ENCODE peak calls at places on chromosomes 13 and 19, in five cellular contexts. One of them, this sample, is unnamed.

GRCh38 chr19:1045247-1045603 is 5.3 kb downstream of the ABCA7 start:
- DNase-seq in NCI-H345: no peak
- DNase-seq in HT1080: no peak
- DNase-seq in HTR-8/SVneo: no peak
- DNase-seq in endothelial cell: no peak
- DNase-seq in this sample: no peak

GRCh38 chr19:39246951-39247669 is 1.5 kb downstream of the IFNL4 start:
- DNase-seq in endothelial cell: peak; percentile 30
- DNase-seq in NCI-H345: peak; percentile 69
- DNase-seq in HTR-8/SVneo: no peak
- DNase-seq in HT1080: no peak
- DNase-seq in this sample: no peak

GRCh38 chr13:37194428-37194861 is 89.0 kb upstream of the CSNK1A1L start:
- DNase-seq in HTR-8/SVneo: no peak
- DNase-seq in HT1080: peak; percentile 30
- DNase-seq in NCI-H345: peak; percentile 72
- DNase-seq in endothelial cell: no peak
- DNase-seq in this sample: no peak

GRCh38 chr19:11745871-11746270 is 7.1 kb upstream of the ZNF823 start:
- DNase-seq in NCI-H345: no peak
- DNase-seq in endothelial cell: no peak
- DNase-seq in HT1080: no peak
- DNase-seq in HTR-8/SVneo: no peak
- DNase-seq in this sample: no peak

GRCh38 chr19:35288843-35289355 is 3.1 kb upstream of the MAG start:
- DNase-seq in endothelial cell: no peak
- DNase-seq in NCI-H345: no peak
- DNase-seq in HTR-8/SVneo: no peak
- DNase-seq in HT1080: no peak
- DNase-seq in this sample: no peak

GRCh38 chr19:4744451-4745170 is 21.0 kb upstream of the DPP9 start:
- DNase-seq in HTR-8/SVneo: peak; percentile 84
- DNase-seq in HT1080: peak; percentile 59
- DNase-seq in endothelial cell: no peak
- DNase-seq in NCI-H345: no peak
- DNase-seq in this sample: no peak

GRCh38 chr19:4326837-4327251 is 11.8 kb downstream of the STAP2 start:
- DNase-seq in endothelial cell: no peak
- DNase-seq in HT1080: no peak
- DNase-seq in NCI-H345: no peak
- DNase-seq in HTR-8/SVneo: no peak
- DNase-seq in this sample: no peak

GRCh38 chr19:19420570-19421301 is 15.3 kb downstream of the GATAD2A start:
- DNase-seq in HTR-8/SVneo: no peak
- DNase-seq in NCI-H345: no peak
- DNase-seq in HT1080: no peak
- DNase-seq in endothelial cell: no peak
- DNase-seq in this sample: peak; percentile 40

GRCh38 chr19:38210458-38210987 is 13.5 kb downstream of the DPF1 start:
- DNase-seq in HT1080: no peak
- DNase-seq in NCI-H345: peak; percentile 83
- DNase-seq in endothelial cell: peak; percentile 61
- DNase-seq in HTR-8/SVneo: no peak
- DNase-seq in this sample: no peak

GRCh38 chr19:38875656-38876345 is 2.3 kb downstream of the RINL start:
- DNase-seq in HT1080: no peak
- DNase-seq in NCI-H345: no peak
- DNase-seq in HTR-8/SVneo: no peak
- DNase-seq in endothelial cell: no peak
- DNase-seq in this sample: no peak

GRCh38 chr19:10086032-10086903 is at the start of gene SHFL:
- DNase-seq in HT1080: peak; percentile 56
- DNase-seq in NCI-H345: peak; percentile 38
- DNase-seq in endothelial cell: peak; percentile 44
- DNase-seq in HTR-8/SVneo: peak; percentile 94
- DNase-seq in this sample: peak; percentile 64

GRCh38 chr13:99207511-99207910 is 6.9 kb downstream of the UBAC2 start:
- DNase-seq in endothelial cell: no peak
- DNase-seq in HTR-8/SVneo: no peak
- DNase-seq in NCI-H345: no peak
- DNase-seq in HT1080: no peak
- DNase-seq in this sample: no peak

GRCh38 chr19:49767380-49767779 is 579 bp downstream of the AP2A1 start:
- DNase-seq in HT1080: no peak
- DNase-seq in HTR-8/SVneo: no peak
- DNase-seq in NCI-H345: no peak
- DNase-seq in endothelial cell: no peak
- DNase-seq in this sample: no peak

GRCh38 chr13:42477588-42478190 is 96.3 kb upstream of the TNFSF11 start:
- DNase-seq in HT1080: no peak
- DNase-seq in NCI-H345: no peak
- DNase-seq in HTR-8/SVneo: no peak
- DNase-seq in endothelial cell: no peak
- DNase-seq in this sample: no peak

GRCh38 chr13:113862766-113863510 is 938 bp downstream of the GAS6 start:
- DNase-seq in endothelial cell: peak; percentile 40
- DNase-seq in HT1080: no peak
- DNase-seq in HTR-8/SVneo: peak; percentile 30
- DNase-seq in NCI-H345: peak; percentile 50
- DNase-seq in this sample: no peak

GRCh38 chr13:95677564-95678386 is 836 bp downstream of the DNAJC3 start:
- DNase-seq in HT1080: peak; percentile 31
- DNase-seq in NCI-H345: no peak
- DNase-seq in HTR-8/SVneo: no peak
- DNase-seq in endothelial cell: no peak
- DNase-seq in this sample: peak; percentile 8

GRCh38 chr19:46725036-46725820 is 8.3 kb upstream of the PRKD2 start:
- DNase-seq in endothelial cell: no peak
- DNase-seq in HT1080: no peak
- DNase-seq in NCI-H345: no peak
- DNase-seq in HTR-8/SVneo: no peak
- DNase-seq in this sample: no peak

GRCh38 chr13:75838366-75839017 is 202.4 kb downstream of the LMO7 start:
- DNase-seq in NCI-H345: peak; percentile 67
- DNase-seq in endothelial cell: no peak
- DNase-seq in HTR-8/SVneo: no peak
- DNase-seq in HT1080: no peak
- DNase-seq in this sample: peak; percentile 19

GRCh38 chr13:59409211-59409610 is 754.5 kb downstream of the DIAPH3 start:
- DNase-seq in HTR-8/SVneo: no peak
- DNase-seq in endothelial cell: no peak
- DNase-seq in HT1080: no peak
- DNase-seq in NCI-H345: peak; percentile 27
- DNase-seq in this sample: no peak

GRCh38 chr13:80040219-80040976 is 300.5 kb downstream of the SPRY2 start:
- DNase-seq in HTR-8/SVneo: peak; percentile 28
- DNase-seq in endothelial cell: no peak
- DNase-seq in HT1080: peak; percentile 99
- DNase-seq in NCI-H345: no peak
- DNase-seq in this sample: no peak

GRCh38 chr19:15538774-15539173 is 30.4 kb downstream of the CYP4F22 start:
- DNase-seq in NCI-H345: no peak
- DNase-seq in endothelial cell: no peak
- DNase-seq in HT1080: no peak
- DNase-seq in HTR-8/SVneo: no peak
- DNase-seq in this sample: no peak

GRCh38 chr19:38059897-38060296 is 152.9 kb downstream of the SIPA1L3 start:
- DNase-seq in HTR-8/SVneo: no peak
- DNase-seq in HT1080: no peak
- DNase-seq in NCI-H345: no peak
- DNase-seq in endothelial cell: no peak
- DNase-seq in this sample: peak; percentile 32

GRCh38 chr13:112962396-112962795 is 6.6 kb upstream of the MCF2L start:
- DNase-seq in NCI-H345: no peak
- DNase-seq in endothelial cell: no peak
- DNase-seq in HT1080: no peak
- DNase-seq in HTR-8/SVneo: no peak
- DNase-seq in this sample: no peak

GRCh38 chr19:16025108-16026101 is 50.9 kb upstream of the TPM4 start:
- DNase-seq in HTR-8/SVneo: peak; percentile 81
- DNase-seq in NCI-H345: no peak
- DNase-seq in endothelial cell: peak; percentile 15
- DNase-seq in HT1080: peak; percentile 51
- DNase-seq in this sample: no peak

GRCh38 chr13:49093376-49093775 is 117.7 kb downstream of the FNDC3A start:
- DNase-seq in HT1080: no peak
- DNase-seq in HTR-8/SVneo: no peak
- DNase-seq in NCI-H345: no peak
- DNase-seq in endothelial cell: no peak
- DNase-seq in this sample: no peak

GRCh38 chr19:39546599-39546998 is 6.6 kb upstream of the EID2 start:
- DNase-seq in HT1080: peak; percentile 17
- DNase-seq in NCI-H345: no peak
- DNase-seq in endothelial cell: no peak
- DNase-seq in HTR-8/SVneo: no peak
- DNase-seq in this sample: no peak

This sample was measured in prostate gland.